ENCODE peak calls at places on chromosomes 3 and 15, in seven cellular contexts. F is HCT116, T is SK-N-SH, J is K562, R is HepG2, V is WTC11, E is A549. G is an unnamed sample.

GRCh38 chr3:194447161-194447560 is 39.6 kb downstream of the ATP13A3 start:
- DNase-seq in F (no peak), T (no peak), J (peak; percentile 30), R (peak; percentile 67), V (no peak), E (no peak), G (no peak)

GRCh38 chr3:58203541-58203940 is 7.2 kb downstream of the DNASE1L3 start:
- DNase-seq in F (no peak), T (no peak), J (no peak), R (no peak), V (no peak), E (no peak), G (no peak)

GRCh38 chr15:25795712-25796111 is 67.4 kb downstream of the ATP10A start:
- DNase-seq in F (no peak), T (no peak), J (no peak), R (no peak), V (no peak), E (no peak), G (no peak)

GRCh38 chr15:48149858-48150257 is 28.2 kb downstream of the MYEF2 start:
- DNase-seq in F (no peak), T (no peak), J (no peak), R (no peak), V (no peak), E (no peak), G (no peak)

GRCh38 chr3:133944181-133944580 is 48.5 kb upstream of the RAB6B start:
- DNase-seq in F (no peak), T (no peak), J (no peak), R (no peak), V (no peak), E (peak; percentile 22), G (peak; percentile 30)

GRCh38 chr3:12947504-12948369 is 106.4 kb upstream of the RPL32 start:
- DNase-seq in F (no peak), T (no peak), J (peak; percentile 64), R (peak; percentile 15), V (no peak), E (peak; percentile 44), G (peak; percentile 23)

GRCh38 chr15:99703603-99704443 is 29.4 kb downstream of the LYSMD4 start:
- DNase-seq in F (peak; percentile 61), T (no peak), J (peak; percentile 61), R (peak; percentile 62), V (no peak), E (peak; percentile 62), G (peak; percentile 74)

GRCh38 chr3:64056616-64057165 is 33.4 kb upstream of the PSMD6 start:
- DNase-seq in F (no peak), T (no peak), J (no peak), R (no peak), V (no peak), E (no peak), G (no peak)

GRCh38 chr3:165518346-165518745 is 318.9 kb downstream of the BCHE start:
- DNase-seq in F (no peak), T (no peak), J (no peak), R (no peak), V (no peak), E (no peak), G (no peak)

GRCh38 chr3:36893137-36893557 is 51.7 kb downstream of the TRANK1 start:
- DNase-seq in F (no peak), T (no peak), J (peak; percentile 60), R (no peak), V (no peak), E (no peak), G (peak; percentile 80)

GRCh38 chr3:81549831-81550230 is 211.6 kb downstream of the GBE1 start:
- DNase-seq in F (no peak), T (no peak), J (no peak), R (no peak), V (no peak), E (no peak), G (no peak)

GRCh38 chr3:19702416-19703078 is 231.5 kb downstream of the EFHB start:
- DNase-seq in F (no peak), T (no peak), J (peak; percentile 7), R (no peak), V (peak; percentile 47), E (no peak), G (no peak)

GRCh38 chr3:34008191-34008590 is 209.8 kb downstream of the PDCD6IP start:
- DNase-seq in F (no peak), T (no peak), J (peak; percentile 11), R (no peak), V (no peak), E (no peak), G (peak; percentile 70)

GRCh38 chr3:45664558-45664957 is 24.6 kb upstream of the SACM1L start:
- DNase-seq in F (no peak), T (no peak), J (peak; percentile 26), R (peak; percentile 18), V (no peak), E (no peak), G (no peak)

GRCh38 chr15:40243126-40243810 is 4.4 kb downstream of the PAK6 start:
- DNase-seq in F (no peak), T (no peak), J (peak; percentile 72), R (no peak), V (no peak), E (no peak), G (peak; percentile 18)

GRCh38 chr3:126888186-126888760 is 94.6 kb upstream of the PLXNA1 start:
- DNase-seq in F (no peak), T (no peak), J (no peak), R (no peak), V (no peak), E (no peak), G (no peak)

GRCh38 chr3:193556841-193557240 is 2.1 kb upstream of the ATP13A4 start:
- DNase-seq in F (no peak), T (no peak), J (no peak), R (no peak), V (no peak), E (no peak), G (no peak)

GRCh38 chr3:119011528-119011927 is 23.1 kb downstream of the IGSF11 start:
- DNase-seq in F (no peak), T (no peak), J (no peak), R (no peak), V (no peak), E (no peak), G (no peak)

GRCh38 chr15:51103330-51103729 is 8.6 kb upstream of the TNFAIP8L3 start:
- DNase-seq in F (no peak), T (no peak), J (no peak), R (no peak), V (no peak), E (no peak), G (no peak)

GRCh38 chr3:52023860-52024764 is 28.4 kb upstream of the RPL29 start:
- DNase-seq in F (no peak), T (no peak), J (no peak), R (no peak), V (no peak), E (no peak), G (peak; percentile 93)

GRCh38 chr15:60993008-60993407 is 236.1 kb downstream of the RORA start:
- DNase-seq in F (no peak), T (no peak), J (no peak), R (no peak), V (no peak), E (no peak), G (no peak)

GRCh38 chr3:50230833-50231125 is 5.2 kb upstream of the GNAI2 start:
- DNase-seq in F (no peak), T (no peak), J (no peak), R (no peak), V (no peak), E (no peak), G (no peak)

GRCh38 chr3:156816091-156816793 is 9.9 kb upstream of the LEKR1 start:
- DNase-seq in F (no peak), T (no peak), J (no peak), R (no peak), V (peak; percentile 50), E (no peak), G (peak; percentile 59)

GRCh38 chr3:28612232-28612631 is 263.6 kb upstream of the AZI2 start:
- DNase-seq in F (no peak), T (no peak), J (no peak), R (no peak), V (no peak), E (no peak), G (no peak)

GRCh38 chr15:68638953-68639500 is 60.2 kb downstream of the CORO2B start:
- DNase-seq in F (no peak), T (no peak), J (no peak), R (no peak), V (no peak), E (no peak), G (no peak)
- TF ChIP-seq MAX in F (no peak), T (no peak), J (no peak), R (no peak), V (no peak), E (no peak), G (no peak)

GRCh38 chr15:44636976-44637375 is 26.5 kb downstream of the SPG11 start:
- DNase-seq in F (no peak), T (peak; percentile 11), J (no peak), R (no peak), V (no peak), E (no peak), G (no peak)
- TF ChIP-seq MAX in F (no peak), T (no peak), J (no peak), R (no peak), V (no peak), E (no peak), G (no peak)

GRCh38 chr15:68432665-68433064 is 702 bp upstream of the ITGA11 start:
- DNase-seq in F (no peak), T (no peak), J (no peak), R (no peak), V (no peak), E (no peak), G (no peak)

GRCh38 chr15:68430471-68431036 is 1.4 kb downstream of the ITGA11 start:
- DNase-seq in F (no peak), T (no peak), J (no peak), R (no peak), V (no peak), E (no peak), G (no peak)

GRCh38 chr15:68433551-68433950 is 1.6 kb upstream of the ITGA11 start:
- DNase-seq in F (no peak), T (no peak), J (no peak), R (no peak), V (no peak), E (no peak), G (no peak)

GRCh38 chr15:68431037-68431791 is 749 bp downstream of the ITGA11 start:
- DNase-seq in F (no peak), T (peak; percentile 63), J (no peak), R (no peak), V (peak; percentile 43), E (no peak), G (no peak)

DNA sequence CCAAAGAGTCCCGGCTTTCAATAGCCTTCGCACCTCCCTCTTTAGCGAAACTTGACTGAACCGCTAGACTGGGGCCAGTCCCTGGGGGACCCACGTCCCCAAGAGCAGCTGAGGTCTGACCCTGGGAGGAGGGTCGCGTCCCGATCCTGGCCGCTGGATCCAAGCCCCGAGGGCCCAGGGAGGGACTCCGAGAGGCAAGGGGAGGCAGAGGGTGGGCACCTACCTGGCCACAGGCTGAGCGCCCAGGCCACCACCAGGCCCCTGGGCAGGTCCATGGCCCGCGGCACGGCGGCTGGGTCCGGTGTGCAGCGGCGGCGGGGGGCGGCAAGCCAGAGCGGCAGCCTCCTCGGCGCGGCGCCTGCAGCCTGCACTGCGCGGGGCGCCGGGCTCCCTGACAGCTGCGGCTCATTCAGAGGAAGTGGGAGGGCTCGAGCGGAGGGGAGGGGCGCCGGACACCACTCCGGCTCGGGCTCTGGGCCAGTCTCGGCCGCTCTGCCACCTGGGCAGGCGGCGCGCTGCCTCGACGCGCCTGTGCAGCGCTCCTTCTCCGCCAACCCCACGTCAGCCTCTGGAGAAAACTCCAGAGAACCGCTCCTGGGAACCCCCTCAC is at the start of gene ITGA11:
- DNase-seq in F (no peak), T (peak; percentile 91), J (no peak), R (no peak), V (peak; percentile 79), E (peak; percentile 66), G (peak; percentile 71)
- TF ChIP-seq MAX in F (no peak), T (peak; percentile 79), J (no peak), R (no peak), V (peak; percentile 52), E (peak; percentile 93), G (peak; percentile 71)

GRCh38 chr15:64742385-64742784 is 33.0 kb downstream of the RBPMS2 start:
- DNase-seq in F (no peak), T (no peak), J (no peak), R (no peak), V (no peak), E (no peak), G (no peak)
- TF ChIP-seq MAX in F (no peak), T (no peak), J (no peak), R (no peak), V (no peak), E (no peak), G (no peak)

G was measured in NB4.